ENCODE peak calls at places on chromosomes 3 and 15, in four cellular contexts. One of them, this sample, is unnamed.

GRCh38 chr3:15805756-15806266 is 8.0 kb upstream of the ANKRD28 start:
- DNase-seq in K562: no peak
- DNase-seq in HepG2: no peak
- DNase-seq in Panc1: no peak
- DNase-seq in this sample: no peak

GRCh38 chr3:178671261-178672191 is 135.3 kb downstream of the KCNMB2 start:
- DNase-seq in K562: no peak
- DNase-seq in HepG2: no peak
- DNase-seq in Panc1: no peak
- DNase-seq in this sample: no peak

GRCh38 chr3:108477511-108478147 is 32.8 kb downstream of the MYH15 start:
- DNase-seq in K562: peak; percentile 36
- DNase-seq in HepG2: peak; percentile 52
- DNase-seq in Panc1: no peak
- DNase-seq in this sample: peak; percentile 72

GRCh38 chr3:46276497-46277099 is 34.3 kb downstream of the CCR3 start:
- DNase-seq in K562: peak; percentile 50
- DNase-seq in HepG2: peak; percentile 20
- DNase-seq in Panc1: peak; percentile 17
- DNase-seq in this sample: peak; percentile 39

GRCh38 chr15:90529369-90530249 is at the start of gene CRTC3:
- DNase-seq in K562: peak; percentile 93
- DNase-seq in HepG2: no peak
- DNase-seq in Panc1: no peak
- DNase-seq in this sample: no peak

GRCh38 chr3:49802719-49803463 is at the start of gene INKA1:
- DNase-seq in K562: peak; percentile 87
- DNase-seq in HepG2: peak; percentile 75
- DNase-seq in Panc1: peak; percentile 64
- DNase-seq in this sample: peak; percentile 71

GRCh38 chr3:12328132-12328915 is 39.5 kb downstream of the PPARG start:
- DNase-seq in K562: no peak
- DNase-seq in HepG2: no peak
- DNase-seq in Panc1: no peak
- DNase-seq in this sample: no peak

GRCh38 chr3:187101184-187102072 is 37.9 kb downstream of the RPL39L start:
- DNase-seq in K562: peak; percentile 42
- DNase-seq in HepG2: peak; percentile 43
- DNase-seq in Panc1: no peak
- DNase-seq in this sample: no peak

GRCh38 chr3:55164876-55165275 is 237.0 kb upstream of the LRTM1 start:
- DNase-seq in K562: no peak
- DNase-seq in HepG2: no peak
- DNase-seq in Panc1: no peak
- DNase-seq in this sample: no peak

GRCh38 chr3:44862221-44862637 is 517 bp downstream of the TMEM42 start:
- DNase-seq in K562: no peak
- DNase-seq in HepG2: peak; percentile 9
- DNase-seq in Panc1: no peak
- DNase-seq in this sample: no peak

GRCh38 chr3:167304077-167304476 is 76.0 kb downstream of the ZBBX start:
- DNase-seq in K562: no peak
- DNase-seq in HepG2: peak; percentile 18
- DNase-seq in Panc1: no peak
- DNase-seq in this sample: peak; percentile 7

GRCh38 chr3:159634414-159634813 is 354.2 kb upstream of the IL12A start:
- DNase-seq in K562: no peak
- DNase-seq in HepG2: no peak
- DNase-seq in Panc1: no peak
- DNase-seq in this sample: no peak

GRCh38 chr15:78319588-78319987 is 20.2 kb upstream of the SKIC8 start:
- DNase-seq in K562: no peak
- DNase-seq in HepG2: no peak
- DNase-seq in Panc1: no peak
- DNase-seq in this sample: no peak

GRCh38 chr15:89051875-89052274 is 36.4 kb upstream of the ABHD2 start:
- DNase-seq in K562: no peak
- DNase-seq in HepG2: peak; percentile 12
- DNase-seq in Panc1: no peak
- DNase-seq in this sample: no peak

GRCh38 chr3:195255571-195256501 is 15.1 kb downstream of the XXYLT1 start:
- DNase-seq in K562: no peak
- DNase-seq in HepG2: no peak
- DNase-seq in Panc1: no peak
- DNase-seq in this sample: no peak

GRCh38 chr3:60917136-60917535 is 334.1 kb downstream of the FHIT start:
- DNase-seq in K562: no peak
- DNase-seq in HepG2: no peak
- DNase-seq in Panc1: no peak
- DNase-seq in this sample: no peak
- TF ChIP-seq TCF7L2 in K562: no peak
- TF ChIP-seq TCF7L2 in HepG2: no peak
- TF ChIP-seq TCF7L2 in Panc1: no peak
- TF ChIP-seq TCF7L2 in this sample: no peak

GRCh38 chr3:134854285-134854684 is 59.2 kb downstream of the EPHB1 start:
- DNase-seq in K562: no peak
- DNase-seq in HepG2: no peak
- DNase-seq in Panc1: no peak
- DNase-seq in this sample: no peak

GRCh38 chr3:134849561-134849960 is 54.5 kb downstream of the EPHB1 start:
- DNase-seq in K562: no peak
- DNase-seq in HepG2: no peak
- DNase-seq in Panc1: no peak
- DNase-seq in this sample: no peak

GRCh38 chr3:134852132-134852531 is 57.1 kb downstream of the EPHB1 start:
- DNase-seq in K562: no peak
- DNase-seq in HepG2: no peak
- DNase-seq in Panc1: no peak
- DNase-seq in this sample: no peak

GRCh38 chr3:134850761-134851160 is 55.7 kb downstream of the EPHB1 start:
- DNase-seq in K562: no peak
- DNase-seq in HepG2: no peak
- DNase-seq in Panc1: no peak
- DNase-seq in this sample: no peak

GRCh38 chr3:134852893-134853351 is 57.9 kb downstream of the EPHB1 start:
- DNase-seq in K562: no peak
- DNase-seq in HepG2: no peak
- DNase-seq in Panc1: no peak
- DNase-seq in this sample: no peak
- TF ChIP-seq TCF7L2 in K562: no peak
- TF ChIP-seq TCF7L2 in HepG2: no peak
- TF ChIP-seq TCF7L2 in Panc1: no peak
- TF ChIP-seq TCF7L2 in this sample: no peak

DNA sequence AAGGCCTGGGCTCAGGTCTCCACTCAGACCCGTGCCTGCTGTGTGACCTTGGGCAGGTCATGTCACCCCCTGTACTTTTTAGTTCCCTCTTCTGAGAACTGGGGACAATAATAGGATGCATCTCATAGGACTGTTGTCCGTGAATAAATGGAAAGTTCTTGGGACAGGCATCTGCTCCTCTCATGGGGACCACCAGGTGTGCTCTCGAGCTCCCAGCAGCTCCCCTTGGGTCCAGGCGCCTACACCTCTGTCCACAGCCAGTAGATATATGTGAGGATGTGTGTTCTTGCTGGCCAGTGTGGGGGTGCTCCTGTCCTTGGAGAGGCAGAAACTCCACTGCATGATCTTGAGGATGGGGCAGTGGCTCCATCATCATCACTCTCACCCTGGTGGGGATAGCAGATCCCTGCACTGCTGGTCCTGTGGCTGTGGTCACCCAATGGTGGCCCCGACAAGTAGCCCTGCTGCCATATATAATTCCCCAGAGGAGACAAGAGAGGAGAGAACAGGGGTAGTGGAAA is 257.6 kb upstream of the TLE3 start:
- DNase-seq in K562: no peak
- DNase-seq in HepG2: no peak
- DNase-seq in Panc1: no peak
- DNase-seq in this sample: no peak
- TF ChIP-seq TCF7L2 in K562: no peak
- TF ChIP-seq TCF7L2 in HepG2: no peak
- TF ChIP-seq TCF7L2 in Panc1: no peak
- TF ChIP-seq TCF7L2 in this sample: no peak

GRCh38 chr15:52136471-52136993 is 24.0 kb upstream of the BCL2L10 start:
- DNase-seq in K562: no peak
- DNase-seq in HepG2: no peak
- DNase-seq in Panc1: no peak
- DNase-seq in this sample: no peak

GRCh38 chr15:52143862-52144261 is 31.3 kb upstream of the BCL2L10 start:
- DNase-seq in K562: peak; percentile 20
- DNase-seq in HepG2: peak; percentile 63
- DNase-seq in Panc1: no peak
- DNase-seq in this sample: no peak

GRCh38 chr15:52137432-52138357 is 25.1 kb upstream of the BCL2L10 start:
- DNase-seq in K562: peak; percentile 18
- DNase-seq in HepG2: peak; percentile 81
- DNase-seq in Panc1: no peak
- DNase-seq in this sample: no peak

GRCh38 chr15:52140646-52141045 is 28.1 kb upstream of the BCL2L10 start:
- DNase-seq in K562: no peak
- DNase-seq in HepG2: no peak
- DNase-seq in Panc1: no peak
- DNase-seq in this sample: no peak

GRCh38 chr15:52139599-52140462 is 27.3 kb upstream of the BCL2L10 start:
- DNase-seq in K562: peak; percentile 73
- DNase-seq in HepG2: peak; percentile 60
- DNase-seq in Panc1: peak; percentile 51
- DNase-seq in this sample: peak; percentile 48
- TF ChIP-seq TCF7L2 in K562: no peak
- TF ChIP-seq TCF7L2 in HepG2: no peak
- TF ChIP-seq TCF7L2 in Panc1: no peak
- TF ChIP-seq TCF7L2 in this sample: no peak

GRCh38 chr3:170092907-170093306 is 55.1 kb downstream of the GPR160 start:
- DNase-seq in K562: no peak
- DNase-seq in HepG2: no peak
- DNase-seq in Panc1: no peak
- DNase-seq in this sample: no peak
- TF ChIP-seq TCF7L2 in K562: no peak
- TF ChIP-seq TCF7L2 in HepG2: no peak
- TF ChIP-seq TCF7L2 in Panc1: no peak
- TF ChIP-seq TCF7L2 in this sample: no peak

GRCh38 chr15:61715082-61715481 is 345.2 kb downstream of the VPS13C start:
- DNase-seq in K562: no peak
- DNase-seq in HepG2: no peak
- DNase-seq in Panc1: no peak
- DNase-seq in this sample: no peak
- TF ChIP-seq TCF7L2 in K562: no peak
- TF ChIP-seq TCF7L2 in HepG2: no peak
- TF ChIP-seq TCF7L2 in Panc1: no peak
- TF ChIP-seq TCF7L2 in this sample: no peak

GRCh38 chr15:82158811-82159210 is 103.7 kb downstream of the EFL1 start:
- DNase-seq in K562: no peak
- DNase-seq in HepG2: no peak
- DNase-seq in Panc1: no peak
- DNase-seq in this sample: no peak
- TF ChIP-seq TCF7L2 in K562: no peak
- TF ChIP-seq TCF7L2 in HepG2: no peak
- TF ChIP-seq TCF7L2 in Panc1: no peak
- TF ChIP-seq TCF7L2 in this sample: no peak

GRCh38 chr15:92346063-92346462 is 47.6 kb upstream of the ST8SIA2 start:
- DNase-seq in K562: no peak
- DNase-seq in HepG2: no peak
- DNase-seq in Panc1: no peak
- DNase-seq in this sample: no peak

GRCh38 chr15:92339361-92339760 is 54.3 kb upstream of the ST8SIA2 start:
- DNase-seq in K562: no peak
- DNase-seq in HepG2: no peak
- DNase-seq in Panc1: no peak
- DNase-seq in this sample: no peak

GRCh38 chr15:92343869-92344643 is 49.6 kb upstream of the ST8SIA2 start:
- DNase-seq in K562: no peak
- DNase-seq in HepG2: no peak
- DNase-seq in Panc1: no peak
- DNase-seq in this sample: no peak
- TF ChIP-seq TCF7L2 in K562: no peak
- TF ChIP-seq TCF7L2 in HepG2: no peak
- TF ChIP-seq TCF7L2 in Panc1: no peak
- TF ChIP-seq TCF7L2 in this sample: no peak

This sample was measured in HCT116.